ENCODE peak calls at places on chromosomes 7 and 10, in five cellular contexts. One of them, this sample, is unnamed.

GRCh38 chr10:113264333-113265131 is 288.3 kb upstream of the HABP2 start:
- DNase-seq in mesenchymal stem cell: no peak
- DNase-seq in H1: no peak
- DNase-seq in neuronal stem cell: peak
- DNase-seq in IMR-90: no peak
- DNase-seq in this sample: no peak

GRCh38 chr10:3081383-3081981 is 14.1 kb downstream of the PFKP start:
- DNase-seq in mesenchymal stem cell: no peak
- DNase-seq in IMR-90: no peak
- DNase-seq in H1: no peak
- DNase-seq in neuronal stem cell: no peak
- DNase-seq in this sample: no peak

GRCh38 chr7:120218702-120219101 is 54.3 kb upstream of the KCND2 start:
- DNase-seq in IMR-90: peak
- DNase-seq in H1: no peak
- DNase-seq in mesenchymal stem cell: peak
- DNase-seq in neuronal stem cell: no peak
- DNase-seq in this sample: no peak

GRCh38 chr10:121823993-121824463 is 103.8 kb downstream of the ATE1 start:
- DNase-seq in H1: no peak
- DNase-seq in neuronal stem cell: peak
- DNase-seq in IMR-90: peak
- DNase-seq in mesenchymal stem cell: peak
- DNase-seq in this sample: peak

GRCh38 chr7:53218730-53219504 is 183.5 kb downstream of the POM121L12 start:
- DNase-seq in neuronal stem cell: peak
- DNase-seq in H1: no peak
- DNase-seq in mesenchymal stem cell: peak
- DNase-seq in IMR-90: no peak
- DNase-seq in this sample: peak

GRCh38 chr7:43385309-43385680 is 197.6 kb upstream of the STK17A start:
- DNase-seq in H1: no peak
- DNase-seq in mesenchymal stem cell: no peak
- DNase-seq in neuronal stem cell: no peak
- DNase-seq in IMR-90: no peak
- DNase-seq in this sample: no peak

GRCh38 chr7:43034535-43035002 is 77.9 kb upstream of the HECW1 start:
- DNase-seq in mesenchymal stem cell: no peak
- DNase-seq in H1: no peak
- DNase-seq in IMR-90: no peak
- DNase-seq in neuronal stem cell: no peak
- DNase-seq in this sample: no peak

GRCh38 chr10:23399701-23400144 is 39.2 kb upstream of the OTUD1 start:
- DNase-seq in H1: no peak
- DNase-seq in IMR-90: peak
- DNase-seq in mesenchymal stem cell: peak
- DNase-seq in neuronal stem cell: no peak
- DNase-seq in this sample: peak

GRCh38 chr10:82402901-82403300 is 527.9 kb downstream of the NRG3 start:
- DNase-seq in mesenchymal stem cell: no peak
- DNase-seq in neuronal stem cell: no peak
- DNase-seq in IMR-90: no peak
- DNase-seq in H1: no peak
- DNase-seq in this sample: no peak

GRCh38 chr10:76329891-76330575 is 898.6 kb downstream of the LRMDA start:
- DNase-seq in H1: no peak
- DNase-seq in IMR-90: peak
- DNase-seq in neuronal stem cell: no peak
- DNase-seq in mesenchymal stem cell: peak
- DNase-seq in this sample: peak

GRCh38 chr7:117069379-117069778 is 116.1 kb downstream of the ST7 start:
- DNase-seq in IMR-90: no peak
- DNase-seq in neuronal stem cell: no peak
- DNase-seq in H1: no peak
- DNase-seq in mesenchymal stem cell: no peak
- DNase-seq in this sample: no peak

GRCh38 chr10:652226-652625 is 37.2 kb downstream of the DIP2C start:
- DNase-seq in H1: no peak
- DNase-seq in neuronal stem cell: no peak
- DNase-seq in IMR-90: no peak
- DNase-seq in mesenchymal stem cell: no peak
- DNase-seq in this sample: no peak

GRCh38 chr7:43872401-43873165 is 3.3 kb upstream of the MRPS24 start:
- DNase-seq in H1: no peak
- DNase-seq in neuronal stem cell: no peak
- DNase-seq in mesenchymal stem cell: peak
- DNase-seq in IMR-90: peak
- DNase-seq in this sample: no peak

GRCh38 chr10:103277713-103278299 is 868 bp downstream of the INA start:
- DNase-seq in IMR-90: no peak
- DNase-seq in neuronal stem cell: no peak
- DNase-seq in H1: no peak
- DNase-seq in mesenchymal stem cell: no peak
- DNase-seq in this sample: no peak

GRCh38 chr10:58322072-58322834 is 12.6 kb upstream of the UBE2D1 start:
- DNase-seq in H1: no peak
- DNase-seq in neuronal stem cell: no peak
- DNase-seq in mesenchymal stem cell: peak
- DNase-seq in IMR-90: peak
- DNase-seq in this sample: no peak

GRCh38 chr7:152383341-152384234 is 52.2 kb downstream of the KMT2C start:
- DNase-seq in IMR-90: peak
- DNase-seq in H1: no peak
- DNase-seq in mesenchymal stem cell: peak
- DNase-seq in neuronal stem cell: no peak
- DNase-seq in this sample: peak

GRCh38 chr7:106110238-106110560 is 1.9 kb downstream of the SYPL1 start:
- DNase-seq in neuronal stem cell: no peak
- DNase-seq in H1: no peak
- DNase-seq in IMR-90: no peak
- DNase-seq in mesenchymal stem cell: no peak
- DNase-seq in this sample: no peak

GRCh38 chr7:5525271-5526189 is 101.9 kb upstream of the TNRC18 start:
- DNase-seq in mesenchymal stem cell: peak
- DNase-seq in neuronal stem cell: no peak
- DNase-seq in H1: no peak
- DNase-seq in IMR-90: peak
- DNase-seq in this sample: peak

GRCh38 chr10:79404231-79404609 is 41.2 kb downstream of the ZCCHC24 start:
- DNase-seq in H1: no peak
- DNase-seq in neuronal stem cell: no peak
- DNase-seq in mesenchymal stem cell: peak
- DNase-seq in IMR-90: peak
- DNase-seq in this sample: no peak

GRCh38 chr10:44908071-44908709 is 2.9 kb upstream of the TMEM72 start:
- DNase-seq in IMR-90: peak
- DNase-seq in neuronal stem cell: no peak
- DNase-seq in mesenchymal stem cell: peak
- DNase-seq in H1: no peak
- DNase-seq in this sample: no peak

GRCh38 chr10:120108941-120109340 is 216.4 kb downstream of the SEC23IP start:
- DNase-seq in IMR-90: no peak
- DNase-seq in H1: no peak
- DNase-seq in neuronal stem cell: no peak
- DNase-seq in mesenchymal stem cell: no peak
- DNase-seq in this sample: no peak

GRCh38 chr10:515674-516073 is 173.8 kb downstream of the DIP2C start:
- DNase-seq in H1: no peak
- DNase-seq in mesenchymal stem cell: no peak
- DNase-seq in IMR-90: no peak
- DNase-seq in neuronal stem cell: no peak
- DNase-seq in this sample: no peak

GRCh38 chr7:143120696-143121405 is 11.0 kb upstream of the PIP start:
- DNase-seq in H1: no peak
- DNase-seq in mesenchymal stem cell: no peak
- DNase-seq in neuronal stem cell: no peak
- DNase-seq in IMR-90: no peak
- DNase-seq in this sample: no peak

GRCh38 chr7:155591055-155591750 is 44.8 kb upstream of the CNPY1 start:
- DNase-seq in mesenchymal stem cell: no peak
- DNase-seq in IMR-90: no peak
- DNase-seq in H1: no peak
- DNase-seq in neuronal stem cell: no peak
- DNase-seq in this sample: no peak

GRCh38 chr7:150716368-150716767 is at the start of gene GIMAP1:
- DNase-seq in neuronal stem cell: no peak
- DNase-seq in mesenchymal stem cell: no peak
- DNase-seq in IMR-90: no peak
- DNase-seq in H1: no peak
- DNase-seq in this sample: no peak

GRCh38 chr7:31651800-31652326 is 35.2 kb upstream of the PPP1R17 start:
- DNase-seq in mesenchymal stem cell: no peak
- DNase-seq in neuronal stem cell: no peak
- DNase-seq in IMR-90: no peak
- DNase-seq in H1: peak
- DNase-seq in this sample: no peak

GRCh38 chr7:154306036-154306435 is 253.8 kb downstream of the DPP6 start:
- DNase-seq in neuronal stem cell: no peak
- DNase-seq in IMR-90: no peak
- DNase-seq in mesenchymal stem cell: no peak
- DNase-seq in H1: no peak
- DNase-seq in this sample: no peak

GRCh38 chr7:50730459-50731400 is 52.0 kb downstream of the GRB10 start:
- DNase-seq in mesenchymal stem cell: no peak
- DNase-seq in H1: no peak
- DNase-seq in IMR-90: no peak
- DNase-seq in neuronal stem cell: no peak
- DNase-seq in this sample: peak

GRCh38 chr10:48551796-48552591 is 52.9 kb downstream of the ARHGAP22 start:
- DNase-seq in IMR-90: peak
- DNase-seq in H1: no peak
- DNase-seq in mesenchymal stem cell: peak
- DNase-seq in neuronal stem cell: peak
- DNase-seq in this sample: peak

GRCh38 chr10:78981970-78982281 is 86.8 kb upstream of the ZMIZ1 start:
- DNase-seq in neuronal stem cell: no peak
- DNase-seq in H1: no peak
- DNase-seq in IMR-90: no peak
- DNase-seq in mesenchymal stem cell: no peak
- DNase-seq in this sample: no peak

GRCh38 chr7:918118-918425 is 36.4 kb downstream of the ADAP1 start:
- DNase-seq in IMR-90: no peak
- DNase-seq in H1: no peak
- DNase-seq in mesenchymal stem cell: no peak
- DNase-seq in neuronal stem cell: no peak
- DNase-seq in this sample: no peak

GRCh38 chr10:74529205-74529604 is 297.2 kb upstream of the KAT6B start:
- DNase-seq in neuronal stem cell: no peak
- DNase-seq in mesenchymal stem cell: no peak
- DNase-seq in H1: no peak
- DNase-seq in IMR-90: no peak
- DNase-seq in this sample: no peak

DNA sequence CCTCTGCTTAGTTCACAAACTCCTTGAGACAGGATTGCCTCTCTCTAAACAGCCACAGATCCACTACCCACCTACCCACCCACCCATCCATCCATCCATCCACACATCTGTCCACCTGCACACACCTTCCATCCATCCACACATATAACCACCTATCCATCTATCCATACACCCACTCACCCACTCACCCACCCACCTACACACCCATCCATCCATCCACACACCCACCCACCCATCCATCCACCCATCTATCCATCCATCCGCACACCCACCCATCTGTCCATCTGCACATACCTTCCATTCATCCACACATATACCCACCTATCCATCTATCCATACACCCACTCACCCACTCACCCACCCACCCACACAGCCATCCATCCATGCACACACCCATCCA is 9.7 kb downstream of the TECPR1 start:
- DNase-seq in neuronal stem cell: no peak
- DNase-seq in mesenchymal stem cell: no peak
- DNase-seq in H1: no peak
- DNase-seq in IMR-90: no peak
- DNase-seq in this sample: no peak
- H3K4me3 ChIP-seq in neuronal stem cell: no peak
- H3K4me3 ChIP-seq in mesenchymal stem cell: no peak
- H3K4me3 ChIP-seq in H1: no peak
- H3K4me3 ChIP-seq in IMR-90: no peak
- H3K4me3 ChIP-seq in this sample: no peak

GRCh38 chr7:8433477-8434289 is at the start of gene NXPH1:
- DNase-seq in H1: no peak
- DNase-seq in neuronal stem cell: peak
- DNase-seq in IMR-90: no peak
- DNase-seq in mesenchymal stem cell: peak
- DNase-seq in this sample: no peak
- H3K23ac ChIP-seq in H1: no peak
- H3K23ac ChIP-seq in neuronal stem cell: peak
- H3K23ac ChIP-seq in IMR-90: no peak
- H3K23ac ChIP-seq in mesenchymal stem cell: no peak
- H3K23ac ChIP-seq in this sample: no peak

DNA sequence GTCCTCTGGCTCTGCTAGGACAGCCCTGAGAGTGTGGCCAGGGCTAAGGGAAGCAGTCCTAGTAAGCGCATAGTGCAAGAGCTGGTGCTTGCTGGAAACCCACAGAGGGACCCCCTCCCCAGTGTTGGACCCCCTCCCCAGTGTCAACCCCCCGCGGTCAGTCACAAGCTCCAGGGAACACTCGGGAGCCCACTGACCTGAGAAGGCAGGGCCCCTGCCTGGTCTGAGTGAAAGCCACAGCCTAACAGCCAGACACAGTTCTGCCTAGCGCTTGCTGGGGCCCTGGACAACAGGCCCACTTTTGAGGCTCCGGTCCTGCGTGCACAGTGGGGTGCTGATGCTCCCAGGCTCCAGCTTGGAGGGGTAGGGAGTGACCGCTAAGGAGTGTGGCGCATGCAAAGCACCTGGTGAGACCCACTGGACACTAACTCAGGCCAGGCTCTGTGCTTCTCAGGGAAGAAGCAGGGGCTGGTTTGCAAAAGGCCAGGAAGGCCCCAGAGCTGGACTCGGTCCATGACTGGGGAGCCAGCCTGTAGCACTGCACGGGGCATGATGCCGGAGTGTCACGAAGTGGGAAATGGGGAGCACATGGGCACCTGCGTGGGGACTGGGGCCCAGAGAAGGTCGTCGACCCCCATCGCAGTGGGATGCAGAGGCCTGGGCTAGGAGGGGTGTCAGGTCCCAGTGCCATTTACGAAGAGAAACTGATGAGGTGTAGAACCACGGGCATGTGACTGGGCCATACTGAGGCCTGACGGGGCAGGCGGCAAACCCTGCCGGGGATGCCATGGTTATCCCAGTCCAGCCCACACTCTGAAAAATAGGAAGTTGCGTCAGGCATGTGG is 175.7 kb upstream of the PPP2R2D start:
- DNase-seq in H1: no peak
- DNase-seq in IMR-90: no peak
- DNase-seq in neuronal stem cell: no peak
- DNase-seq in mesenchymal stem cell: no peak
- DNase-seq in this sample: no peak
- H4K91ac ChIP-seq in H1: peak
- H4K91ac ChIP-seq in IMR-90: no peak
- H4K91ac ChIP-seq in neuronal stem cell: no peak
- H4K91ac ChIP-seq in mesenchymal stem cell: no peak
- H4K91ac ChIP-seq in this sample: no peak

DNA sequence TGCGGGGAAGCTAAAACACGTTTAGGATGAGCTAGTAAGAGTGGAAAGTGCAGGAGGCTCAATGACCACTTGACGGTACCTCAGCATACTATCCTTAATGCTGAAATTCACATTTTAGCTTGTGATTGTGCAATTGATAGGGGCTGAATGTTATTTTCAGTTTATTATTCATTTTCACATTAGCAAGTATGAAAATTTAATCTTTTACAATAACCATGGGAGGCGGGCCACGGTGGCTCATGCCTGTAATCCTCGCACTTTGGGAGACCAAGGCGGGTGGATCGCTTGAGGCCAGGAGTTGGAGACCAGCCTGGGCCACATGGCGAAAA is 22.1 kb upstream of the ANLN start:
- DNase-seq in neuronal stem cell: no peak
- DNase-seq in H1: no peak
- DNase-seq in mesenchymal stem cell: no peak
- DNase-seq in IMR-90: no peak
- DNase-seq in this sample: no peak
- H3K4me3 ChIP-seq in neuronal stem cell: peak
- H3K4me3 ChIP-seq in H1: peak
- H3K4me3 ChIP-seq in mesenchymal stem cell: peak
- H3K4me3 ChIP-seq in IMR-90: peak
- H3K4me3 ChIP-seq in this sample: peak

This sample was measured in trophoblast cell.